ENCODE peak calls at places on chromosomes 3 and 15, in four cellular contexts. V, B, L and W are unnamed samples.

GRCh38 chr15:78105541-78106241 is 13.3 kb downstream of the SH2D7 start:
- DNase-seq in V (no peak), B (peak; percentile 55), L (no peak), W (no peak)

GRCh38 chr3:78025916-78026315 is 986.0 kb downstream of the ROBO2 start:
- DNase-seq in V (peak; percentile 56), B (no peak), L (no peak), W (peak; percentile 20)

GRCh38 chr15:70095387-70096214 is 2.1 kb downstream of the TLE3 start:
- DNase-seq in V (peak; percentile 77), B (no peak), L (no peak), W (no peak)

GRCh38 chr3:192817053-192817452 is 89.7 kb upstream of the FGF12 start:
- DNase-seq in V (no peak), B (peak; percentile 81), L (peak; percentile 69), W (no peak)

GRCh38 chr3:126351086-126351770 is 6.0 kb downstream of the KLF15 start:
- DNase-seq in V (no peak), B (no peak), L (no peak), W (no peak)

GRCh38 chr3:46208167-46208704 is at the start of gene CCR1:
- DNase-seq in V (peak; percentile 80), B (peak; percentile 21), L (peak; percentile 28), W (peak; percentile 62)

GRCh38 chr15:44788748-44789147 is 52.4 kb downstream of the TRIM69 start:
- DNase-seq in V (no peak), B (peak; percentile 16), L (peak; percentile 4), W (no peak)

GRCh38 chr15:78212546-78213424 is 21.6 kb downstream of the ACSBG1 start:
- DNase-seq in V (no peak), B (peak; percentile 56), L (peak; percentile 93), W (peak; percentile 94)

GRCh38 chr3:40451551-40451950 is 5.6 kb upstream of the RPL14 start:
- DNase-seq in V (no peak), B (no peak), L (no peak), W (no peak)

GRCh38 chr3:142000341-142000870 is 124.0 kb downstream of the ATP1B3 start:
- DNase-seq in V (peak; percentile 7), B (no peak), L (no peak), W (no peak)

GRCh38 chr3:196159952-196160804 is 51.0 kb downstream of the ZDHHC19 start:
- DNase-seq in V (peak; percentile 49), B (peak; percentile 87), L (peak; percentile 58), W (no peak)

GRCh38 chr3:66411436-66411835 is 89.4 kb downstream of the LRIG1 start:
- DNase-seq in V (peak; percentile 89), B (no peak), L (no peak), W (no peak)

GRCh38 chr3:98968347-98968746 is 66.9 kb upstream of the DCBLD2 start:
- DNase-seq in V (no peak), B (no peak), L (no peak), W (no peak)